ENCODE peak calls at places on chromosomes 16 and 17, in seven cellular contexts. One of them, this sample, is unnamed.

GRCh38 chr17:83182620-83183063 is 103.2 kb downstream of the METRNL start:
- DNase-seq in fibroblast of lung: no peak
- DNase-seq in stomach: no peak
- DNase-seq in activated effector memory CD4-positive, alpha-beta T cell treated with Interleukin-2 at 50 U/mL for 16 hours: no peak
- DNase-seq in ACHN: no peak
- DNase-seq in sciatic nerve: peak
- DNase-seq in amygdala: no peak
- DNase-seq in this sample: no peak

GRCh38 chr17:66304304-66305174 is 2.1 kb downstream of the PRKCA start:
- DNase-seq in fibroblast of lung: peak
- DNase-seq in stomach: no peak
- DNase-seq in activated effector memory CD4-positive, alpha-beta T cell treated with Interleukin-2 at 50 U/mL for 16 hours: no peak
- DNase-seq in ACHN: peak
- DNase-seq in sciatic nerve: no peak
- DNase-seq in amygdala: no peak
- DNase-seq in this sample: no peak

GRCh38 chr17:66331038-66331816 is 28.8 kb downstream of the PRKCA start:
- DNase-seq in fibroblast of lung: no peak
- DNase-seq in stomach: no peak
- DNase-seq in activated effector memory CD4-positive, alpha-beta T cell treated with Interleukin-2 at 50 U/mL for 16 hours: no peak
- DNase-seq in ACHN: no peak
- DNase-seq in sciatic nerve: no peak
- DNase-seq in amygdala: no peak
- DNase-seq in this sample: no peak

GRCh38 chr17:78789663-78790181 is 7.6 kb upstream of the CYTH1 start:
- DNase-seq in fibroblast of lung: peak
- DNase-seq in stomach: peak
- DNase-seq in activated effector memory CD4-positive, alpha-beta T cell treated with Interleukin-2 at 50 U/mL for 16 hours: peak
- DNase-seq in ACHN: peak
- DNase-seq in sciatic nerve: peak
- DNase-seq in amygdala: peak
- DNase-seq in this sample: no peak

GRCh38 chr16:81632392-81633146 is 146.5 kb upstream of the PLCG2 start:
- DNase-seq in fibroblast of lung: peak
- DNase-seq in stomach: peak
- DNase-seq in activated effector memory CD4-positive, alpha-beta T cell treated with Interleukin-2 at 50 U/mL for 16 hours: peak
- DNase-seq in ACHN: peak
- DNase-seq in sciatic nerve: no peak
- DNase-seq in amygdala: peak
- DNase-seq in this sample: peak

GRCh38 chr17:61131555-61131954 is 268.1 kb upstream of the TBX2 start:
- DNase-seq in fibroblast of lung: no peak
- DNase-seq in stomach: no peak
- DNase-seq in activated effector memory CD4-positive, alpha-beta T cell treated with Interleukin-2 at 50 U/mL for 16 hours: no peak
- DNase-seq in ACHN: no peak
- DNase-seq in sciatic nerve: no peak
- DNase-seq in amygdala: no peak
- DNase-seq in this sample: no peak

GRCh38 chr16:9275386-9275785 is 183.9 kb downstream of the HAPSTR1 start:
- DNase-seq in fibroblast of lung: no peak
- DNase-seq in stomach: no peak
- DNase-seq in activated effector memory CD4-positive, alpha-beta T cell treated with Interleukin-2 at 50 U/mL for 16 hours: no peak
- DNase-seq in ACHN: no peak
- DNase-seq in sciatic nerve: no peak
- DNase-seq in amygdala: no peak
- DNase-seq in this sample: no peak

GRCh38 chr17:8117980-8118768 is at the start of gene ALOXE3:
- DNase-seq in fibroblast of lung: peak
- DNase-seq in stomach: peak
- DNase-seq in activated effector memory CD4-positive, alpha-beta T cell treated with Interleukin-2 at 50 U/mL for 16 hours: no peak
- DNase-seq in ACHN: peak
- DNase-seq in sciatic nerve: peak
- DNase-seq in amygdala: no peak
- DNase-seq in this sample: no peak